ENCODE peak calls at places on chromosomes 4 and X, in seven cellular contexts. One of them, this sample, is unnamed.

GRCh38 chrX:40100141-40100536 is 2.4 kb upstream of the BCOR start:
- DNase-seq in HepG2: no peak
- DNase-seq in K562: no peak
- DNase-seq in SK-N-SH: peak
- DNase-seq in HCT116: no peak
- DNase-seq in H1: no peak
- DNase-seq in GM12878: no peak
- DNase-seq in this sample: no peak

GRCh38 chrX:156000361-156000926 is 2.9 kb downstream of the IL9R start:
- DNase-seq in SK-N-SH: no peak
- DNase-seq in GM12878: no peak
- DNase-seq in HCT116: no peak
- DNase-seq in H1: no peak
- DNase-seq in K562: peak
- DNase-seq in HepG2: no peak
- DNase-seq in this sample: no peak

GRCh38 chr4:27123050-27123768 is 262.6 kb downstream of the STIM2 start:
- DNase-seq in K562: no peak
- DNase-seq in H1: peak
- DNase-seq in HCT116: peak
- DNase-seq in HepG2: no peak
- DNase-seq in GM12878: no peak
- DNase-seq in SK-N-SH: no peak
- DNase-seq in this sample: no peak

GRCh38 chrX:16826207-16826606 is 39.9 kb downstream of the TXLNG start:
- DNase-seq in K562: peak
- DNase-seq in SK-N-SH: peak
- DNase-seq in HepG2: peak
- DNase-seq in H1: no peak
- DNase-seq in GM12878: no peak
- DNase-seq in HCT116: no peak
- DNase-seq in this sample: no peak

GRCh38 chrX:107603433-107604159 is 24.7 kb upstream of the PRPS1 start:
- DNase-seq in K562: no peak
- DNase-seq in SK-N-SH: no peak
- DNase-seq in HCT116: no peak
- DNase-seq in GM12878: no peak
- DNase-seq in HepG2: no peak
- DNase-seq in H1: no peak
- DNase-seq in this sample: no peak

GRCh38 chrX:12891915-12892506 is 14.4 kb upstream of the TLR8 start:
- DNase-seq in HCT116: no peak
- DNase-seq in HepG2: no peak
- DNase-seq in GM12878: peak
- DNase-seq in SK-N-SH: no peak
- DNase-seq in K562: no peak
- DNase-seq in H1: no peak
- DNase-seq in this sample: no peak

GRCh38 chr4:184362338-184362737 is 112.0 kb downstream of the IRF2 start:
- DNase-seq in GM12878: no peak
- DNase-seq in HCT116: no peak
- DNase-seq in K562: no peak
- DNase-seq in HepG2: no peak
- DNase-seq in SK-N-SH: no peak
- DNase-seq in H1: no peak
- DNase-seq in this sample: no peak

GRCh38 chr4:79016878-79017277 is 77.6 kb upstream of the PAQR3 start:
- DNase-seq in SK-N-SH: no peak
- DNase-seq in HCT116: no peak
- DNase-seq in K562: no peak
- DNase-seq in HepG2: no peak
- DNase-seq in GM12878: no peak
- DNase-seq in H1: no peak
- DNase-seq in this sample: no peak

GRCh38 chr4:2866891-2867290 is 23.2 kb downstream of the ADD1 start:
- DNase-seq in HCT116: no peak
- DNase-seq in GM12878: no peak
- DNase-seq in SK-N-SH: no peak
- DNase-seq in K562: no peak
- DNase-seq in HepG2: no peak
- DNase-seq in H1: no peak
- DNase-seq in this sample: no peak

GRCh38 chr4:111639876-111640275 is 505.4 kb upstream of the FAM241A start:
- DNase-seq in GM12878: no peak
- DNase-seq in H1: no peak
- DNase-seq in HepG2: no peak
- DNase-seq in SK-N-SH: no peak
- DNase-seq in K562: no peak
- DNase-seq in HCT116: no peak
- DNase-seq in this sample: no peak

GRCh38 chrX:2894885-2895292 is 34.2 kb downstream of the ARSD start:
- DNase-seq in HepG2: peak
- DNase-seq in HCT116: no peak
- DNase-seq in K562: no peak
- DNase-seq in SK-N-SH: peak
- DNase-seq in H1: no peak
- DNase-seq in GM12878: no peak
- DNase-seq in this sample: no peak

GRCh38 chrX:21678059-21678458 is 19.9 kb upstream of the KLHL34 start:
- DNase-seq in SK-N-SH: no peak
- DNase-seq in HCT116: no peak
- DNase-seq in K562: no peak
- DNase-seq in HepG2: no peak
- DNase-seq in GM12878: no peak
- DNase-seq in H1: no peak
- DNase-seq in this sample: no peak

GRCh38 chr4:118033148-118034060 is 882 bp upstream of the NDST3 start:
- DNase-seq in GM12878: no peak
- DNase-seq in HepG2: no peak
- DNase-seq in SK-N-SH: peak
- DNase-seq in H1: no peak
- DNase-seq in HCT116: peak
- DNase-seq in K562: no peak
- DNase-seq in this sample: peak

GRCh38 chr4:1983846-1984405 is 24.8 kb downstream of the NELFA start:
- DNase-seq in GM12878: no peak
- DNase-seq in H1: no peak
- DNase-seq in HCT116: no peak
- DNase-seq in SK-N-SH: no peak
- DNase-seq in HepG2: no peak
- DNase-seq in K562: no peak
- DNase-seq in this sample: no peak

GRCh38 chr4:10496200-10496599 is 39.0 kb upstream of the ZNF518B start:
- DNase-seq in HepG2: no peak
- DNase-seq in SK-N-SH: no peak
- DNase-seq in HCT116: no peak
- DNase-seq in GM12878: no peak
- DNase-seq in H1: peak
- DNase-seq in K562: no peak
- DNase-seq in this sample: no peak

GRCh38 chr4:86909945-86910344 is 17.7 kb upstream of the C4orf36 start:
- DNase-seq in H1: no peak
- DNase-seq in SK-N-SH: no peak
- DNase-seq in HCT116: no peak
- DNase-seq in K562: no peak
- DNase-seq in GM12878: no peak
- DNase-seq in HepG2: no peak
- DNase-seq in this sample: no peak

GRCh38 chr4:100042235-100042634 is 92.2 kb upstream of the H2AZ1 start:
- DNase-seq in HCT116: no peak
- DNase-seq in HepG2: no peak
- DNase-seq in H1: no peak
- DNase-seq in GM12878: no peak
- DNase-seq in K562: no peak
- DNase-seq in SK-N-SH: no peak
- DNase-seq in this sample: no peak

GRCh38 chrX:153777261-153778090 is 3.4 kb upstream of the SRPK3 start:
- DNase-seq in HCT116: no peak
- DNase-seq in K562: no peak
- DNase-seq in H1: no peak
- DNase-seq in SK-N-SH: peak
- DNase-seq in GM12878: no peak
- DNase-seq in HepG2: no peak
- DNase-seq in this sample: no peak

GRCh38 chrX:152833378-152833777 is 2.5 kb downstream of the NSDHL start:
- DNase-seq in SK-N-SH: no peak
- DNase-seq in GM12878: no peak
- DNase-seq in K562: no peak
- DNase-seq in HCT116: no peak
- DNase-seq in H1: no peak
- DNase-seq in HepG2: peak
- DNase-seq in this sample: no peak

GRCh38 chr4:109729155-109729562 is 711 bp downstream of the PLA2G12A start:
- DNase-seq in K562: peak
- DNase-seq in H1: no peak
- DNase-seq in HCT116: no peak
- DNase-seq in HepG2: no peak
- DNase-seq in GM12878: no peak
- DNase-seq in SK-N-SH: no peak
- DNase-seq in this sample: peak

GRCh38 chrX:41332408-41332987 is 1.5 kb upstream of the DDX3X start:
- DNase-seq in K562: no peak
- DNase-seq in HepG2: no peak
- DNase-seq in HCT116: no peak
- DNase-seq in GM12878: no peak
- DNase-seq in SK-N-SH: no peak
- DNase-seq in H1: no peak
- DNase-seq in this sample: no peak

DNA sequence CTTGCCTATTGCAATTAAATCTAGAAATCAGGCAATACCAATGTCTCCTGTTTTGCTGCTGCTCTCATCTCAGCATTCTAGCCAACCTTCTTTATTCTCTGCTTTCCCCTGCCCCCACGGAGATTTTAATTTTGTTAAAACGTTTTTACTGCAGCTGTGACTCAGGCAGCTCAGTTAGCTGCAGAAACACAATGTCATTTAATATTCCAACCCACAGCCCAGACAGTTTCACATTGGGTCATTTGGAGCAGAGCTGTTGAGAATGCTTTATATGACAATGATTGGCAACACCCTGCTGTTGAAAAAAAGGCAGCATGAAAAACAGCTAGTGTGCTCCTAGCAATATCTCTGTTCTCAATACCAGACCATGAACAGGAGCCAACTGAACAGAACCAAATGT is 12.6 kb upstream of the SLC10A4 start:
- DNase-seq in HCT116: no peak
- DNase-seq in H1: no peak
- DNase-seq in SK-N-SH: no peak
- DNase-seq in HepG2: no peak
- DNase-seq in K562: no peak
- DNase-seq in GM12878: no peak
- DNase-seq in this sample: no peak
- TF ChIP-seq JUND in HCT116: no peak
- TF ChIP-seq JUND in H1: no peak
- TF ChIP-seq JUND in SK-N-SH: no peak
- TF ChIP-seq JUND in HepG2: no peak
- TF ChIP-seq JUND in K562: no peak
- TF ChIP-seq JUND in GM12878: no peak
- TF ChIP-seq JUND in this sample: no peak

DNA sequence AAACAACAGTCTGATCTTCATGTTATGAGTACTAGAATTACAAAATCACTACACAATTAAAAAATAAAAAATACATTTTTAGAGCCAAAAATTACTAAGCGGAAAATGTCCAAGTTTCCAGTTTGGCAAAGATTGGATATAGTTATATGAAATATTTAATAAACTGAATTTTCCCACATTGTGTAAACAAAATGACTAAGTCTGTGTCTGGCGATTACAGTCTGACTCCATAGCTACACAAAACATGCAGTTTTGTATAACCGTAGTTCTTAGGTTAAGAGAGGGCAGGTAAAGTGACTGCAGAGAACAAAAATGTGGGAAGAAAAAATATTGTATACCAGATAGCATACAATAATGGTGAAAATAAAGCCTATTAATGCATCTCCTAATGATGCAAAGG is 59.2 kb upstream of the TMEM47 start:
- DNase-seq in HCT116: no peak
- DNase-seq in H1: no peak
- DNase-seq in GM12878: no peak
- DNase-seq in HepG2: no peak
- DNase-seq in K562: no peak
- DNase-seq in SK-N-SH: no peak
- DNase-seq in this sample: no peak
- TF ChIP-seq JUND in HCT116: no peak
- TF ChIP-seq JUND in H1: no peak
- TF ChIP-seq JUND in GM12878: no peak
- TF ChIP-seq JUND in HepG2: no peak
- TF ChIP-seq JUND in K562: no peak
- TF ChIP-seq JUND in SK-N-SH: no peak
- TF ChIP-seq JUND in this sample: no peak

GRCh38 chr4:152304220-152304619 is 231.7 kb downstream of the FBXW7 start:
- DNase-seq in SK-N-SH: no peak
- DNase-seq in HCT116: no peak
- DNase-seq in GM12878: peak
- DNase-seq in H1: no peak
- DNase-seq in HepG2: no peak
- DNase-seq in K562: no peak
- DNase-seq in this sample: no peak

GRCh38 chr4:152308925-152309324 is 227.0 kb downstream of the FBXW7 start:
- DNase-seq in H1: no peak
- DNase-seq in HepG2: no peak
- DNase-seq in SK-N-SH: peak
- DNase-seq in K562: no peak
- DNase-seq in HCT116: no peak
- DNase-seq in GM12878: no peak
- DNase-seq in this sample: no peak

GRCh38 chr4:152310223-152310622 is 225.7 kb downstream of the FBXW7 start:
- DNase-seq in H1: no peak
- DNase-seq in HepG2: no peak
- DNase-seq in HCT116: no peak
- DNase-seq in SK-N-SH: no peak
- DNase-seq in K562: no peak
- DNase-seq in GM12878: no peak
- DNase-seq in this sample: peak

GRCh38 chr4:152309418-152309817 is 226.5 kb downstream of the FBXW7 start:
- DNase-seq in K562: no peak
- DNase-seq in GM12878: no peak
- DNase-seq in HepG2: no peak
- DNase-seq in HCT116: no peak
- DNase-seq in SK-N-SH: peak
- DNase-seq in H1: no peak
- DNase-seq in this sample: no peak

DNA sequence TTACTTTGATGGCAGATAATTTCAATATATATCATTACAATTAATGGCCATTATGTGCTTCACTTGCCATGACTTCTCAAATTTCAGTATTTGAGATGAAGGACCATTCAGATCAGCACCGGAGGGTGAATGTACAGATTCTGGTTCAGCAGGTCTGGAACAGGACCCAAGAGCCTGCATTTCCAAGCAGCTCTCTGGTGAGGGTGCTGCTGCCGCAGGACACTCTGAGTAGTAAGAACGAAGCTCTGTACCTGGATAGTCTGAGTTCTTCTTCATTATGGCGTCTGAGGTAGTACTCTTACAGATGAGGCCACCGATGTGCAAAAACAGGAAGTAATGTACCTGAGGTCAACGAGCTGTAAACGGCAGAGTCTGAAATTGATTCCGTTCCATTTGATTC is 228.2 kb downstream of the FBXW7 start:
- DNase-seq in K562: no peak
- DNase-seq in GM12878: no peak
- DNase-seq in HepG2: no peak
- DNase-seq in HCT116: no peak
- DNase-seq in SK-N-SH: no peak
- DNase-seq in H1: no peak
- DNase-seq in this sample: peak
- TF ChIP-seq JUND in K562: no peak
- TF ChIP-seq JUND in GM12878: no peak
- TF ChIP-seq JUND in HepG2: no peak
- TF ChIP-seq JUND in HCT116: no peak
- TF ChIP-seq JUND in SK-N-SH: no peak
- TF ChIP-seq JUND in H1: no peak
- TF ChIP-seq JUND in this sample: no peak

GRCh38 chr4:182143822-182144620 is 99.2 kb upstream of the TENM3 start:
- DNase-seq in HepG2: no peak
- DNase-seq in K562: no peak
- DNase-seq in GM12878: no peak
- DNase-seq in HCT116: no peak
- DNase-seq in H1: no peak
- DNase-seq in SK-N-SH: peak
- DNase-seq in this sample: peak
- TF ChIP-seq JUND in HepG2: no peak
- TF ChIP-seq JUND in K562: no peak
- TF ChIP-seq JUND in GM12878: no peak
- TF ChIP-seq JUND in HCT116: no peak
- TF ChIP-seq JUND in H1: no peak
- TF ChIP-seq JUND in SK-N-SH: no peak
- TF ChIP-seq JUND in this sample: no peak